ENCODE peak calls at places on chromosomes 3 and 15, in five cellular contexts. J is IMR-90, P is NB4, K is ovary, Z is GM12878. A is an unnamed sample.

GRCh38 chr3:180358179-180358578 is 243.8 kb upstream of the TTC14 start:
- DNase-seq in P (no peak), K (no peak), Z (no peak), J (peak), A (no peak)

GRCh38 chr15:88658972-88659931 is 20.4 kb downstream of the ISG20 start:
- DNase-seq in Z (no peak), J (peak), P (no peak), K (no peak), A (no peak)

GRCh38 chr3:180062771-180063170 is 26.0 kb upstream of the PEX5L start:
- DNase-seq in Z (no peak), J (no peak), P (no peak), K (no peak), A (no peak)

GRCh38 chr15:29278436-29279099 is 8.9 kb upstream of the NSMCE3 start:
- DNase-seq in J (peak), P (no peak), Z (no peak), K (no peak), A (peak)

GRCh38 chr3:185270262-185270955 is 16.6 kb upstream of the EHHADH start:
- DNase-seq in Z (no peak), K (no peak), J (peak), P (peak), A (no peak)

GRCh38 chr3:117144832-117145231 is 435.3 kb downstream of the TUSC7 start:
- DNase-seq in P (no peak), Z (no peak), J (peak), K (no peak), A (no peak)

GRCh38 chr3:158819282-158819681 is 17.4 kb downstream of the MFSD1 start:
- DNase-seq in J (no peak), K (no peak), P (no peak), Z (no peak), A (no peak)

GRCh38 chr3:141929341-141929995 is 53.0 kb downstream of the ATP1B3 start:
- DNase-seq in J (no peak), P (no peak), Z (no peak), K (no peak), A (no peak)

GRCh38 chr3:56055616-56056350 is 412.5 kb downstream of the ERC2 start:
- DNase-seq in K (no peak), Z (no peak), P (peak), J (no peak), A (no peak)

GRCh38 chr15:84594617-84595290 is 6.1 kb upstream of the ZSCAN2 start:
- DNase-seq in K (no peak), J (no peak), Z (no peak), P (peak), A (no peak)

GRCh38 chr3:152280539-152280938 is 11.8 kb downstream of the MBNL1 start:
- DNase-seq in Z (no peak), K (no peak), J (no peak), P (no peak), A (no peak)

GRCh38 chr15:77181305-77182074 is 110.6 kb upstream of the TSPAN3 start:
- DNase-seq in K (no peak), Z (peak), P (no peak), J (no peak), A (no peak)

DNA sequence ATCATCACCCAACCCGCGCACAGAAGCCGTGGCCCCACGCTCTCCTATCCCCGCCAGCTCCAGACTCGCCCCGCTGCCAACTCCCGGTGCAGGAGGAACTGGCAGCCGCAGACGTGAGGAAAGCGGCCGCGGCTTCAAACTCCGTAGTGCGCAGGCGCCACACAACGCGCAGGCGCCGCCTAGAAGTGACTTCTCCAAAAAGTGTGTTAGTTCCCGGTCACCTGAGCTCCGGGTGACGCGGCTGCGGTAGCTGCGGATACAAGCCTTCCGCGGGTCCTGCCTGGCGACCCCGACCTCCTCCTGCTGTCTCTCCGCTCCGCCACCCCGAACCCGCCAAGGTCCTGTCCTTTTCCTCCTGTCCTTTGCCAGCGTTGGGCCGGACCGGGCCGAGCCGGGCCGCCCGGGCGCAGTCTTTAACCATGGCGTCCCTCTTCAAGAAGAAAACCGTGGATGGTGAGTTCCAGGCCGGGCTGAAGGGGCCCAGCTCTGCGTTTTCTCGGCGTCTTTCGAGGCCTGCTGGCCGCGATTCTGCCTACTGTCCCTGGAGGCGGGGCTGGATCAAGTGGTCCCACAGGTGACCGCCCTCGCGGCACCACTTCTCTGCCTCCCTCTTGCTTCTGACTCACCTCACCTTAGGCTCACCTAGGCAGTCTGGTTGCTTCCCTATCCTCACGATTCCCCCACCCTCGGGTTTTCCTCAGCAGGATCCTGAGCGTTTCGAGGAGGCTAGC is at the start of gene CHMP2B:
- DNase-seq in Z (peak), K (peak), P (peak), J (peak), A (peak)
- TF ChIP-seq POLR2A in Z (peak), K (peak), P (peak), J (peak), A (peak)

GRCh38 chr3:167734498-167735232 is at the start of gene PDCD10:
- DNase-seq in J (peak), P (peak), K (peak), Z (peak), A (peak)
- TF ChIP-seq POLR2A in J (peak), P (peak), K (peak), Z (peak), A (peak)

GRCh38 chr15:98599911-98600685 is 48.2 kb upstream of the IGF1R start:
- DNase-seq in J (peak), Z (peak), K (peak), P (no peak), A (no peak)
- TF ChIP-seq POLR2A in J (no peak), Z (peak), K (no peak), P (no peak), A (no peak)

GRCh38 chr3:38116471-38117162 is 20.3 kb downstream of the ACAA1 start:
- DNase-seq in K (no peak), P (peak), J (no peak), Z (no peak), A (no peak)
- TF ChIP-seq POLR2A in K (no peak), P (no peak), J (no peak), Z (no peak), A (no peak)

GRCh38 chr3:43390255-43390588 is 103.9 kb downstream of the SNRK start:
- DNase-seq in Z (no peak), K (no peak), P (no peak), J (no peak), A (no peak)

GRCh38 chr3:43391621-43392020 is 105.3 kb downstream of the SNRK start:
- DNase-seq in P (no peak), Z (no peak), K (no peak), J (no peak), A (no peak)

GRCh38 chr3:43399034-43399433 is 112.7 kb downstream of the SNRK start:
- DNase-seq in K (no peak), P (no peak), Z (no peak), J (no peak), A (no peak)

GRCh38 chr3:43389388-43390254 is 103.3 kb downstream of the SNRK start:
- DNase-seq in P (peak), K (no peak), J (peak), Z (peak), A (peak)

GRCh38 chr3:43394071-43394501 is 107.7 kb downstream of the SNRK start:
- DNase-seq in K (peak), Z (no peak), P (no peak), J (peak), A (no peak)
- TF ChIP-seq POLR2A in K (no peak), Z (no peak), P (no peak), J (no peak), A (no peak)